ENCODE peak calls at places on chromosomes 6 and 20, in six cellular contexts. One of them, this sample, is unnamed.

GRCh38 chr20:59144179-59144830 is 19.3 kb upstream of the ZNF831 start:
- DNase-seq in brain microvascular endothelial cell: no peak
- DNase-seq in astrocyte: no peak
- DNase-seq in adrenal gland: no peak
- DNase-seq in transverse colon: no peak
- DNase-seq in hepatocyte: no peak
- DNase-seq in this sample: no peak

GRCh38 chr20:58698741-58699141 is 6.1 kb downstream of the NPEPL1 start:
- DNase-seq in hepatocyte: no peak
- DNase-seq in adrenal gland: no peak
- DNase-seq in brain microvascular endothelial cell: no peak
- DNase-seq in astrocyte: no peak
- DNase-seq in transverse colon: peak; percentile 6
- DNase-seq in this sample: no peak

GRCh38 chr20:23995905-23996666 is 7.5 kb upstream of the GGTLC1 start:
- DNase-seq in adrenal gland: peak; percentile 28
- DNase-seq in hepatocyte: peak; percentile 79
- DNase-seq in brain microvascular endothelial cell: peak; percentile 4
- DNase-seq in astrocyte: no peak
- DNase-seq in transverse colon: peak; percentile 42
- DNase-seq in this sample: no peak

GRCh38 chr6:42783177-42783875 is 1.5 kb downstream of the BICRAL start:
- DNase-seq in transverse colon: peak; percentile 77
- DNase-seq in brain microvascular endothelial cell: peak; percentile 34
- DNase-seq in hepatocyte: peak; percentile 90
- DNase-seq in astrocyte: peak; percentile 33
- DNase-seq in adrenal gland: peak; percentile 72
- DNase-seq in this sample: peak; percentile 68

GRCh38 chr6:24581084-24581669 is 64.8 kb downstream of the KIAA0319 start:
- DNase-seq in hepatocyte: peak; percentile 83
- DNase-seq in transverse colon: peak; percentile 81
- DNase-seq in astrocyte: peak; percentile 18
- DNase-seq in brain microvascular endothelial cell: peak; percentile 69
- DNase-seq in adrenal gland: peak; percentile 50
- DNase-seq in this sample: no peak

GRCh38 chr6:5004373-5005037 is 668 bp upstream of the RPP40 start:
- DNase-seq in brain microvascular endothelial cell: no peak
- DNase-seq in hepatocyte: no peak
- DNase-seq in adrenal gland: no peak
- DNase-seq in transverse colon: no peak
- DNase-seq in astrocyte: no peak
- DNase-seq in this sample: no peak

GRCh38 chr20:61436674-61437279 is 184.7 kb downstream of the CDH4 start:
- DNase-seq in hepatocyte: no peak
- DNase-seq in adrenal gland: no peak
- DNase-seq in transverse colon: no peak
- DNase-seq in astrocyte: peak; percentile 96
- DNase-seq in brain microvascular endothelial cell: no peak
- DNase-seq in this sample: no peak

GRCh38 chr6:152723398-152723797 is 25.7 kb downstream of the MYCT1 start:
- DNase-seq in hepatocyte: no peak
- DNase-seq in adrenal gland: no peak
- DNase-seq in brain microvascular endothelial cell: no peak
- DNase-seq in transverse colon: no peak
- DNase-seq in astrocyte: peak; percentile 65
- DNase-seq in this sample: no peak

GRCh38 chr6:168129292-168130167 is 50.5 kb upstream of the FRMD1 start:
- DNase-seq in adrenal gland: no peak
- DNase-seq in hepatocyte: no peak
- DNase-seq in astrocyte: no peak
- DNase-seq in brain microvascular endothelial cell: no peak
- DNase-seq in transverse colon: no peak
- DNase-seq in this sample: no peak

GRCh38 chr6:411402-412145 is 20.0 kb downstream of the IRF4 start:
- DNase-seq in hepatocyte: no peak
- DNase-seq in adrenal gland: no peak
- DNase-seq in brain microvascular endothelial cell: no peak
- DNase-seq in astrocyte: no peak
- DNase-seq in transverse colon: no peak
- DNase-seq in this sample: no peak

GRCh38 chr6:117676577-117677218 is 1.4 kb downstream of the NUS1 start:
- DNase-seq in transverse colon: no peak
- DNase-seq in brain microvascular endothelial cell: no peak
- DNase-seq in adrenal gland: no peak
- DNase-seq in astrocyte: no peak
- DNase-seq in hepatocyte: no peak
- DNase-seq in this sample: no peak

GRCh38 chr6:151289399-151290007 is 49.7 kb downstream of the AKAP12 start:
- DNase-seq in brain microvascular endothelial cell: no peak
- DNase-seq in hepatocyte: no peak
- DNase-seq in transverse colon: no peak
- DNase-seq in astrocyte: peak; percentile 30
- DNase-seq in adrenal gland: no peak
- DNase-seq in this sample: no peak

GRCh38 chr20:23606652-23607049 is 934 bp upstream of the CST9 start:
- DNase-seq in astrocyte: peak; percentile 35
- DNase-seq in transverse colon: peak; percentile 78
- DNase-seq in brain microvascular endothelial cell: peak; percentile 64
- DNase-seq in hepatocyte: peak; percentile 90
- DNase-seq in adrenal gland: peak; percentile 74
- DNase-seq in this sample: peak; percentile 91

GRCh38 chr6:113645576-113645970 is 211.6 kb upstream of the MARCKS start:
- DNase-seq in astrocyte: peak; percentile 99
- DNase-seq in adrenal gland: peak; percentile 19
- DNase-seq in brain microvascular endothelial cell: peak; percentile 93
- DNase-seq in transverse colon: peak; percentile 70
- DNase-seq in hepatocyte: peak; percentile 77
- DNase-seq in this sample: no peak

GRCh38 chr6:117548797-117549301 is 53.5 kb downstream of the GOPC start:
- DNase-seq in astrocyte: peak; percentile 89
- DNase-seq in brain microvascular endothelial cell: no peak
- DNase-seq in hepatocyte: no peak
- DNase-seq in transverse colon: no peak
- DNase-seq in adrenal gland: no peak
- DNase-seq in this sample: no peak

DNA sequence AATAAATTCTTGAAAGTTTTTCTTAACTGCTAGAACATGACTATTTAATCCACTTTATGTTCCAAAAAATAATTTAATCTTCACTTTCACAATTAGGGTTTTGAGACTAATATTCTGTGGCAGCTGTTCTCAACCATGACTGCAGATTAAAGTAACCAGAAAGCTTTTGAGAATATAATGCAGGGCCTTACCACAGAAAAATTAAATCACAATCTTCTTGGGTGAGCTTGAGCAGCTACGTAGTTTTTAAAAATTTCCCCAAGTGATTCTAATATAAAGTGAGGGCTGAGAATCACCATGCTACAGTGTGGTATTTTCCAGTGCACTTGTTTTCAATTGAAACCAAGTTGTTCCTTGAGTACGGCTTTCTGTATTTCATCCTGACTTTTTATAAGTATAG is 196.6 kb upstream of the PTCHD4 start:
- DNase-seq in astrocyte: no peak
- DNase-seq in adrenal gland: no peak
- DNase-seq in brain microvascular endothelial cell: no peak
- DNase-seq in hepatocyte: no peak
- DNase-seq in transverse colon: no peak
- DNase-seq in this sample: no peak
- H3K4me3 ChIP-seq in astrocyte: no peak overlapping the region
- H3K4me3 ChIP-seq in adrenal gland: no peak overlapping the region
- H3K4me3 ChIP-seq in brain microvascular endothelial cell: no peak overlapping the region
- H3K4me3 ChIP-seq in hepatocyte: no peak overlapping the region
- H3K4me3 ChIP-seq in transverse colon: no peak overlapping the region
- H3K4me3 ChIP-seq in this sample: no peak overlapping the region

DNA sequence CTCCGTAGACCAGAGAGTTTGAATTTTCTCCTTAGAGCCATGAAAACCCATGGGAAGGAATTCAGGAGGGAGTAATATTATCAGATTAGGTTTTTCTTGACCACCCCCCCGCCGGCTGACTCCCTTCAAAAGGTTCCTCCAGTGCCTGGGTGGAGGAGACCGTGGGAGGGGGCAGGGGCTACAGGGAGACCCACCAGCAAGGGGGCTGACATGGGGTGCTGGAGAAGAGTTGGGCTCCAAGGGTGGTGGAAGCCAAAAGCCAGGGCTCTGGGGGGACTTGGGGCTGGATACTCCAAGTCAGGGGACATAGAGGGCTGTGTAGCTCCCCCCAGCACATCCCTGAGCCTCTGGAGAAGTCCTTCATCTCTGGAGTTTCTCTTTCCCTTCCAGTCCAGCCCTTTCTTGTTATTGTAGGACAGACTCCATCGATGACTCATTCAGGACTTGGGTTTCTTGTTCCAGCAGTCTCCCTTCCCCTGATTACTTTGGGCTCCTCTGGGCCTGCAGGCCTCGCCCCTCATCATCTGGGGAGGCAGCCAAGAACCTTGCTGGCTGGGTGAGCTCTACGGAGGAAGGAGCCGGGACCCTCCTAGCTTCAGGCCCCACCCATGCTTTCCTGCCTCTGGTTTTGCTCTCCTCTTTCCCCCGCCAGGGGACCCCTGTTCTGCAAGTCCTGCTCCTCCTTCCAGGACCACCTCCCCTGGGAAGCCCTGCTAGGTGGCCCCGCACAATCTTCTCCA is 10.5 kb upstream of the KIAA1755 start:
- DNase-seq in adrenal gland: no peak
- DNase-seq in transverse colon: no peak
- DNase-seq in hepatocyte: peak; percentile 58
- DNase-seq in brain microvascular endothelial cell: peak; percentile 97
- DNase-seq in astrocyte: peak; percentile 99
- DNase-seq in this sample: no peak
- TF ChIP-seq CTCF in adrenal gland: no peak
- TF ChIP-seq CTCF in transverse colon: no peak
- TF ChIP-seq CTCF in hepatocyte: no peak
- TF ChIP-seq CTCF in brain microvascular endothelial cell: peak; percentile 39
- TF ChIP-seq CTCF in astrocyte: no peak
- TF ChIP-seq CTCF in this sample: no peak

DNA sequence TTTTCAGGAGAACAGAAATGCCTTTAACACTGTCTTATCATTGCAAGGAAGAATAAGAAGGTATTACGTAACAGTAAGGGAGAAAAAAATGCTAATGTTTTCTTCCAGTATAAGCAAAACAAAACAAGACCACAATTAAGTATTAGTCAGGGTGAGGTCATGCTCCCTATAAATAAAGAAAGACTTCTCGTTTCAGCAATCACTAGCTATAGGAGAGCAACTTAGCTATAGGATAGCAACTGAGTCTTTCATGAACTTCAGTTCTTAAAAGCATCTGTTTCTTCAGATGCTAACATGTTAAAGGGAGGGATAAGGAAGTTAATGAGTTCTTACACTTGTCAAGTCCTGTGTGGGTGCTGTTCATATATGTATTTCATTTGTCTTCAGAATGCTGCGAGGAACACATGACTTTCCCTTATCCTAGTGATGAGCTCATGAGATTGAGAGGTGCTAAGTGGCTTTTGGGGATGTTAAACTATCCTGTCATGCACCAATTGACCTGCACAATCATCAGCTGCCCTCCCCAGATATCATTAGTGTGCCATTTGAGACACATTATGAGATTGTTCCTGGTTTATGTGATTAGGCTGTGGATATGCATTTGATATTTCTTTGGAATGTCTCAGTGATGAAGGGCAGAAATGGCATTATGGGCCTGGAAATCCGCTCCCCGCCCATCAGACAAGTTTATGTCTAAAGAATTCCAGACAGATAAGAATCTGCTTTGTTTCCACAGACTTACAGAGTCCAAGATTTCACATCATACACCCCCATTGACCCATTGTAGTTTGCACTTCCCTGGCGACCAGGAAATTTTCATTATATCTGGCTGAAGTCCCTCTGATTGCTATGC is 37.4 kb downstream of the LAMA4 start:
- DNase-seq in astrocyte: peak; percentile 93
- DNase-seq in brain microvascular endothelial cell: peak; percentile 81
- DNase-seq in adrenal gland: no peak
- DNase-seq in transverse colon: no peak
- DNase-seq in hepatocyte: no peak
- DNase-seq in this sample: no peak
- H3K4me3 ChIP-seq in astrocyte: peak overlapping the region; percentile 0
- H3K4me3 ChIP-seq in brain microvascular endothelial cell: no peak overlapping the region
- H3K4me3 ChIP-seq in adrenal gland: no peak overlapping the region
- H3K4me3 ChIP-seq in transverse colon: no peak overlapping the region
- H3K4me3 ChIP-seq in hepatocyte: no peak overlapping the region
- H3K4me3 ChIP-seq in this sample: no peak overlapping the region

DNA sequence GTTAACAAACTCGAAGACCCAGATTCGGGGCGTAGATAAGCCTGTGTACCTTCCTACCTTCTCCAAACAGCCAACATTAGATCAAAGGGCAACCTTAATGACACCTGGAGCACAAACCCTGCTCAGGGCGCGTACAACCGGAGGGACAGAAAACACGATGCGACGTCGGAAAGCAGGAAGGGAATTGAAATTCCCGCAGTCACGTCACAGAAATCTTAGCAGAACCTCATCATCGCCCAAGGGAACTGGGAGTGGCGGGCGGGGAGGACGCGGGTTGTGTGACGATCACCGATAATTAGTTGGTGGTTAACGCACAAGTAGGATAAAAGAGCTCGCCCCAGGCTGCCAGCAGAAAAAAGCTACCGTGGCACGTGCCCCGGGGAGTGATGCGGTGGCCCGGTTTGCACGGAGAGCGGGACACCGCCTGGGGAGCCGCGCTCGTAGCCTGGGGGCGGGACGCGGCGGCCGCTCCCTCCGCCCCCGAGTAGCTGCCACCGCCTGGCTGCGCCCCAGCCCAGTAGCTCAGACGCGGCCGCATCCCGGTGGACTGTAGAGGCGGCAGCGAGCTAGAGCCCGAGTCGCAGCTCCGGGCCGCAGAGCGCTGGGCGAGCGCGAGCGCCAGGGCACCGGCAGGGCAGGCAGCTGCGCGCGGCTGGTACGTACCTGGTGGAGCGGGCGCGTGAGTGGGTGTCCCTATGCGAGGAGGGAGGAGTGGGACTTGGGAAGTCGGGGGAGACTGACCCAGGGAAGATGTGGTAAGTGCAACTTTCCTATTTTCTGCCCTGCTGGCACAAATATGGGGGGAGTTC is at the start of gene PKIB:
- DNase-seq in transverse colon: peak; percentile 86
- DNase-seq in brain microvascular endothelial cell: peak; percentile 37
- DNase-seq in astrocyte: peak; percentile 71
- DNase-seq in adrenal gland: peak; percentile 72
- DNase-seq in hepatocyte: peak; percentile 92
- DNase-seq in this sample: peak; percentile 72
- TF ChIP-seq CTCF in transverse colon: peak; percentile 22
- TF ChIP-seq CTCF in brain microvascular endothelial cell: peak; percentile 54
- TF ChIP-seq CTCF in astrocyte: no peak
- TF ChIP-seq CTCF in adrenal gland: no peak
- TF ChIP-seq CTCF in hepatocyte: peak; percentile 39
- TF ChIP-seq CTCF in this sample: peak; percentile 41